ENCODE peak calls at places on chromosomes 16 and 17, in six cellular contexts. T is kidney tubule cell; A is activated naive CD4-positive, alpha-beta T cell; R is left colon; U is epithelial cell of esophagus; K is activated CD8-positive, alpha-beta memory T cell treated with anti-CD3 and anti-CD28 coated beads, Interleukin-2, amount 10 ng/mL, durations not matched to agents 7 days and 5 days. O is an unnamed sample.

GRCh38 chr16:680967-681745 is 946 bp downstream of the STUB1 start:
- DNase-seq in K (no peak), A (no peak), U (peak), T (peak), R (no peak), O (no peak)

GRCh38 chr17:7593296-7593695 is 3.4 kb upstream of the SOX15 start:
- DNase-seq in A (no peak), U (no peak), R (no peak), K (no peak), T (no peak), O (no peak)

GRCh38 chr16:82093901-82094300 is 58.8 kb downstream of the HSD17B2 start:
- DNase-seq in R (no peak), U (peak), T (peak), K (peak), A (no peak), O (no peak)

GRCh38 chr17:79992657-79993389 is 42.8 kb downstream of the TBC1D16 start:
- DNase-seq in R (no peak), U (peak), T (no peak), A (no peak), K (no peak), O (no peak)

GRCh38 chr17:28345420-28346198 is 10.0 kb downstream of the TNFAIP1 start:
- DNase-seq in A (no peak), T (peak), K (no peak), U (no peak), R (no peak), O (no peak)

GRCh38 chr17:28240688-28241340 is 78.2 kb upstream of the TMEM97 start:
- DNase-seq in A (no peak), U (no peak), R (no peak), T (no peak), K (no peak), O (no peak)

GRCh38 chr17:43171761-43172487 is 910 bp downstream of the NBR1 start:
- DNase-seq in R (peak), K (peak), U (peak), T (peak), A (no peak), O (peak)

GRCh38 chr17:17204635-17205231 is 1.4 kb downstream of the PLD6 start:
- DNase-seq in K (no peak), U (no peak), T (no peak), R (no peak), A (no peak), O (no peak)

GRCh38 chr17:37702605-37703004 is 42.3 kb downstream of the HNF1B start:
- DNase-seq in K (no peak), U (peak), R (no peak), A (no peak), T (peak), O (peak)

GRCh38 chr17:4937553-4937952 is 2.3 kb downstream of the SLC25A11 start:
- DNase-seq in U (no peak), R (no peak), A (no peak), T (no peak), K (no peak), O (no peak)

GRCh38 chr17:72614871-72615626 is 477.4 kb downstream of the SLC39A11 start:
- DNase-seq in R (peak), K (no peak), T (peak), U (peak), A (no peak), O (no peak)

GRCh38 chr16:69820926-69821541 is 58.9 kb downstream of the WWP2 start:
- DNase-seq in K (no peak), R (no peak), T (no peak), A (no peak), U (no peak), O (no peak)

GRCh38 chr16:20781697-20782096 is 17.9 kb downstream of the ACSM3 start:
- DNase-seq in A (no peak), T (no peak), K (no peak), R (no peak), U (no peak), O (no peak)

GRCh38 chr17:78818932-78819331 is 21.7 kb downstream of the USP36 start:
- DNase-seq in A (peak), T (no peak), R (no peak), U (no peak), K (peak), O (no peak)

GRCh38 chr16:84735846-84736586 is 36.2 kb downstream of the USP10 start:
- DNase-seq in R (peak), U (no peak), A (peak), T (no peak), K (peak), O (no peak)

GRCh38 chr17:7842950-7843535 is 9.0 kb downstream of the KDM6B start:
- DNase-seq in R (peak), T (peak), A (no peak), U (peak), K (no peak), O (peak)

GRCh38 chr17:79552405-79552804 is 58.4 kb downstream of the RBFOX3 start:
- DNase-seq in U (no peak), R (no peak), A (no peak), T (no peak), K (no peak), O (no peak)

GRCh38 chr16:20938426-20938825 is 37.9 kb downstream of the LYRM1 start:
- DNase-seq in T (peak), R (no peak), U (peak), K (peak), A (no peak), O (peak)

GRCh38 chr16:85750021-85750826 is 672 bp downstream of the C16orf74 start:
- DNase-seq in U (peak), T (peak), K (no peak), A (no peak), R (peak), O (no peak)

GRCh38 chr17:9676084-9676483 is 30.8 kb downstream of the USP43 start:
- DNase-seq in A (no peak), K (no peak), U (peak), T (peak), R (no peak), O (no peak)

GRCh38 chr17:58265902-58266875 is 14.5 kb downstream of the MPO start:
- DNase-seq in K (peak), R (no peak), T (no peak), U (no peak), A (no peak), O (no peak)

GRCh38 chr17:6554871-6555330 is 1.5 kb downstream of the PITPNM3 start:
- DNase-seq in T (no peak), K (no peak), A (no peak), U (no peak), R (peak), O (no peak)

GRCh38 chr16:30053376-30054015 is 12.1 kb upstream of the ALDOA start:
- DNase-seq in U (no peak), K (no peak), A (no peak), T (no peak), R (no peak), O (no peak)

GRCh38 chr17:82648761-82649474 is 674 bp upstream of the WDR45B start:
- DNase-seq in K (peak), A (no peak), T (no peak), R (peak), U (no peak), O (no peak)

GRCh38 chr16:83727751-83728352 is 79.9 kb upstream of the HSBP1 start:
- DNase-seq in K (no peak), U (no peak), A (no peak), T (no peak), R (no peak), O (no peak)

GRCh38 chr17:82217120-82217529 is 4.5 kb upstream of the CCDC57 start:
- DNase-seq in R (no peak), K (no peak), U (no peak), A (no peak), T (no peak), O (no peak)